ENCODE peak calls at places on chromosomes 16 and 17, in seven cellular contexts. E, S, Q, I, K, J and T are unnamed samples.

GRCh38 chr17:38710985-38711384 is 5.9 kb downstream of the MLLT6 start:
- DNase-seq in Q (no peak), E (no peak), K (no peak), S (no peak), J (no peak), I (no peak), T (no peak)

GRCh38 chr17:73261952-73262675 is 434 bp upstream of the CPSF4L start:
- DNase-seq in S (no peak), E (no peak), J (peak; percentile 83), Q (no peak), K (no peak), I (no peak), T (no peak)

GRCh38 chr17:40830085-40830776 is 7.8 kb upstream of the KRT10 start:
- DNase-seq in J (no peak), S (no peak), I (no peak), E (no peak), Q (no peak), K (no peak), T (no peak)

GRCh38 chr17:55341432-55341831 is 76.7 kb downstream of the HLF start:
- DNase-seq in S (no peak), J (no peak), I (no peak), E (no peak), Q (no peak), K (no peak), T (no peak)

GRCh38 chr16:68350951-68351350 is 40.1 kb downstream of the PRMT7 start:
- DNase-seq in E (no peak), J (no peak), I (no peak), K (no peak), S (no peak), Q (no peak), T (no peak)

GRCh38 chr16:72189865-72190371 is 18.0 kb upstream of the PMFBP1 start:
- DNase-seq in Q (peak; percentile 42), E (no peak), J (no peak), I (no peak), K (no peak), S (no peak), T (no peak)

GRCh38 chr17:38587193-38587592 is 18.6 kb downstream of the SRCIN1 start:
- DNase-seq in S (no peak), E (no peak), I (no peak), J (no peak), K (no peak), Q (no peak), T (peak; percentile 23)

GRCh38 chr16:70695351-70696070 is 9.7 kb upstream of the MTSS2 start:
- DNase-seq in E (no peak), Q (peak; percentile 83), I (peak; percentile 1), S (no peak), K (no peak), J (peak; percentile 47), T (no peak)

GRCh38 chr16:19771796-19772195 is 53.7 kb downstream of the IQCK start:
- DNase-seq in I (no peak), Q (no peak), S (no peak), K (no peak), E (no peak), J (no peak), T (no peak)

GRCh38 chr17:81513669-81514484 is 1.3 kb upstream of the ACTG1 start:
- DNase-seq in J (peak; percentile 66), E (peak; percentile 85), K (peak; percentile 25), S (no peak), Q (peak; percentile 80), I (peak; percentile 37), T (peak; percentile 47)

GRCh38 chr17:77182205-77182604 is 41.4 kb downstream of the SEC14L1 start:
- DNase-seq in K (no peak), I (no peak), J (no peak), E (no peak), Q (no peak), S (no peak), T (no peak)

GRCh38 chr17:10243905-10244844 is 45.8 kb upstream of the GAS7 start:
- DNase-seq in S (no peak), I (no peak), Q (peak; percentile 33), K (no peak), E (peak; percentile 44), J (no peak), T (no peak)

GRCh38 chr16:424623-425081 is 797 bp upstream of the RAB11FIP3 start:
- DNase-seq in Q (peak; percentile 54), S (no peak), I (no peak), K (peak; percentile 2), J (peak; percentile 44), E (no peak), T (no peak)

GRCh38 chr17:54898576-54898975 is 2.1 kb upstream of the TOM1L1 start:
- DNase-seq in S (no peak), J (no peak), I (no peak), K (no peak), Q (no peak), E (no peak), T (no peak)

GRCh38 chr17:34354637-34355036 is 1.6 kb upstream of the CCL13 start:
- DNase-seq in S (no peak), Q (no peak), I (no peak), J (no peak), K (no peak), E (no peak), T (no peak)

GRCh38 chr16:77974883-77975282 is 47.5 kb upstream of the CLEC3A start:
- DNase-seq in K (no peak), Q (no peak), E (no peak), S (no peak), J (no peak), I (no peak), T (no peak)

GRCh38 chr16:49352923-49353322 is 20.7 kb upstream of the C16orf78 start:
- DNase-seq in J (no peak), S (no peak), K (no peak), Q (no peak), I (no peak), E (no peak), T (no peak)

GRCh38 chr17:78488867-78489634 is 88.1 kb downstream of the DNAH17 start:
- DNase-seq in Q (no peak), E (no peak), J (no peak), I (no peak), K (no peak), S (no peak), T (no peak)

GRCh38 chr17:40355123-40355803 is 9.3 kb downstream of the GJD3 start:
- DNase-seq in J (peak; percentile 79), E (peak; percentile 89), I (peak; percentile 73), K (peak; percentile 63), S (no peak), Q (peak; percentile 72), T (peak; percentile 70)

GRCh38 chr17:81127133-81127455 is 38.2 kb upstream of the PVALEF start:
- DNase-seq in J (no peak), S (no peak), Q (no peak), I (no peak), E (no peak), K (no peak), T (no peak)

GRCh38 chr17:48047113-48047740 is 932 bp upstream of the NFE2L1 start:
- DNase-seq in I (no peak), Q (no peak), S (no peak), E (no peak), K (no peak), J (no peak), T (no peak)

GRCh38 chr17:5901731-5902660 is 168.2 kb upstream of the WSCD1 start:
- DNase-seq in S (no peak), J (no peak), I (no peak), Q (no peak), K (no peak), E (no peak), T (no peak)

GRCh38 chr17:27549251-27549919 is 81.6 kb upstream of the LGALS9 start:
- DNase-seq in Q (no peak), J (no peak), S (no peak), K (no peak), E (no peak), I (no peak), T (no peak)

GRCh38 chr17:68455756-68456528 is 1.4 kb downstream of the WIPI1 start:
- DNase-seq in K (no peak), I (no peak), Q (peak; percentile 47), J (peak; percentile 46), E (no peak), S (no peak), T (no peak)

GRCh38 chr17:8365143-8365542 is 11.4 kb downstream of the KRABD2 start:
- DNase-seq in J (no peak), K (no peak), S (no peak), E (no peak), Q (peak; percentile 43), I (no peak), T (no peak)

GRCh38 chr16:82185012-82185411 is 15.0 kb upstream of the MPHOSPH6 start:
- DNase-seq in K (no peak), S (no peak), Q (no peak), J (no peak), I (no peak), E (no peak), T (no peak)

GRCh38 chr16:87780385-87780989 is 14.7 kb upstream of the KLHDC4 start:
- DNase-seq in J (peak; percentile 49), E (no peak), S (no peak), K (peak; percentile 56), I (peak; percentile 49), Q (peak; percentile 54), T (peak; percentile 35)

DNA sequence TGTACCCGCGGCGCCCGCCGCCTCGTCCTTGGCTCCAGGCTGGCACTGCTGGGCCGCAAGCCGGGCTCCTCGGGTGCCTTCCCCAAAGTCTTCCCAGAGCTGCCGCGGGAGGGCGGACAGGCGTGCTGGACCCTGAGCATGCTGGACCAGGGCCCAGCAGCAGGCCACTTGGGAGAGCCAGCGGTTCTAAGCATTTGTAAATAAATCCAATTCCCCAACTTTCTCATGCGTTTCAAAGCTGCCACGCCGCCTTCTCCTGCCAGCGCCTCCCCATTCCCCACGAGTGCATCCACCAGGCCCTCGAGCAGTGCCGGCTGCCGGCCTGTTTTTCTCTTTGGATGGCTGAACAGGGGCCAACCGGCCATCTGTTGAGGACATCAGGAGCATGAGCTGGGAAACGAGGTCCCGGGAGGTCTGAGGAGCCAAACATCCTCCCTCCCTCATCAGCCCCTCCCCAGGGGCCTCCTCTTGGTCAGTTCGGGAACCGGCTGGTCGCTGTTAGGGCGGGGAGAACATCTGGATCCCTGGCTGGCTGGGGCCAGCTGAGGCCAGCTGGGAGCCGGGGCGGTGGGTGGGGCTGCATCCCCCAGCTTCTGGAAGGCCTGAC is 20.6 kb upstream of the PABPN1L start:
- DNase-seq in E (no peak), S (no peak), I (no peak), K (no peak), Q (peak; percentile 94), J (peak; percentile 65), T (no peak)
- H3K4me1 ChIP-seq in E (no peaks in the 10 kb centered on the region), S (peaks cover 6% of the 10 kb centered on the region), I (no peaks in the 10 kb centered on the region), K (no peaks in the 10 kb centered on the region), Q (peaks cover 29% of the 10 kb centered on the region), J (no peaks in the 10 kb centered on the region), T (no peaks in the 10 kb centered on the region)

GRCh38 chr17:65698381-65699061 is 137.1 kb upstream of the AXIN2 start:
- DNase-seq in Q (no peak), I (no peak), E (no peak), K (no peak), J (no peak), S (no peak), T (no peak)
- H3K4me3 ChIP-seq in Q (no peak overlapping the region), I (no peak overlapping the region), E (peak overlapping the region; percentile 42), K (no peak overlapping the region), J (no peak overlapping the region), S (no peak overlapping the region), T (no peak overlapping the region)

GRCh38 chr17:337022-337420 is 15.6 kb downstream of the RPH3AL start:
- DNase-seq in J (no peak), K (no peak), S (no peak), E (no peak), I (no peak), Q (no peak), T (no peak)
- H3K9me3 ChIP-seq in J (no peaks in the 10 kb centered on the region), K (no peaks in the 10 kb centered on the region), S (no peaks in the 10 kb centered on the region), E (no peaks in the 10 kb centered on the region), I (no peaks in the 10 kb centered on the region), Q (no peaks in the 10 kb centered on the region), T (no peaks in the 10 kb centered on the region)

GRCh38 chr16:65280988-65281530 is 159.2 kb upstream of the CDH11 start:
- DNase-seq in Q (no peak), E (no peak), K (no peak), J (no peak), I (no peak), S (no peak), T (no peak)
- H3K4me1 ChIP-seq in Q (peaks cover 4% of the 10 kb centered on the region), E (no peaks in the 10 kb centered on the region), K (no peaks in the 10 kb centered on the region), J (no peaks in the 10 kb centered on the region), I (no peaks in the 10 kb centered on the region), S (no peaks in the 10 kb centered on the region), T (no peaks in the 10 kb centered on the region)